ENCODE peak calls at places on chromosomes 1 and 21, in five cellular contexts. O, V, Q, N and U are unnamed samples.

GRCh38 chr1:94970783-94971182 is 43.9 kb upstream of the CNN3 start:
- DNase-seq in O (no peak), N (peak), Q (no peak), V (no peak), U (no peak)

GRCh38 chr1:228882785-228883450 is 147.6 kb downstream of the RHOU start:
- DNase-seq in O (no peak), N (peak), Q (no peak), V (no peak), U (no peak)

GRCh38 chr1:234975122-234975940 is 153.3 kb downstream of the TOMM20 start:
- DNase-seq in Q (no peak), V (no peak), O (peak), N (peak), U (peak)

GRCh38 chr21:42028754-42029385 is 18.7 kb upstream of the ZBTB21 start:
- DNase-seq in N (no peak), V (no peak), Q (no peak), O (no peak), U (no peak)

GRCh38 chr1:168470821-168471473 is 72.8 kb downstream of the XCL2 start:
- DNase-seq in N (no peak), O (no peak), V (peak), Q (no peak), U (peak)

GRCh38 chr1:58858344-58858673 is 74.5 kb upstream of the JUN start:
- DNase-seq in V (no peak), O (peak), N (no peak), Q (no peak), U (no peak)

GRCh38 chr1:210605099-210605498 is 276.4 kb downstream of the HHAT start:
- DNase-seq in Q (no peak), V (no peak), O (no peak), N (no peak), U (no peak)

GRCh38 chr1:169207825-169208520 is 101.5 kb downstream of the ATP1B1 start:
- DNase-seq in Q (no peak), N (no peak), V (no peak), O (no peak), U (no peak)

GRCh38 chr1:65668368-65668767 is 124.3 kb upstream of the PDE4B start:
- DNase-seq in Q (no peak), O (no peak), N (no peak), V (no peak), U (no peak)

GRCh38 chr21:46121286-46122221 is 23.6 kb downstream of the COL6A2 start:
- DNase-seq in Q (no peak), O (no peak), N (peak), V (no peak), U (no peak)

GRCh38 chr1:226603030-226603960 is 54.7 kb downstream of the STUM start:
- DNase-seq in Q (peak), O (no peak), V (no peak), N (no peak), U (peak)

GRCh38 chr1:201217146-201217545 is 26.5 kb downstream of the IGFN1 start:
- DNase-seq in V (no peak), O (no peak), N (peak), Q (no peak), U (no peak)

GRCh38 chr1:8182034-8182761 is 135.7 kb upstream of the SLC45A1 start:
- DNase-seq in O (peak), V (no peak), Q (peak), N (no peak), U (no peak)

GRCh38 chr1:190583862-190584261 is 106.2 kb upstream of the BRINP3 start:
- DNase-seq in O (no peak), V (no peak), N (no peak), Q (no peak), U (no peak)

GRCh38 chr1:183480971-183481431 is 8.7 kb downstream of the SMG7 start:
- DNase-seq in V (no peak), N (no peak), Q (no peak), O (no peak), U (no peak)

GRCh38 chr1:201219481-201220387 is 29.1 kb downstream of the IGFN1 start:
- DNase-seq in V (no peak), N (peak), Q (no peak), O (no peak), U (no peak)

GRCh38 chr1:21927531-21928237 is 9.4 kb downstream of the HSPG2 start:
- DNase-seq in N (no peak), O (no peak), V (no peak), Q (no peak), U (no peak)

GRCh38 chr1:198657550-198658064 is 18.8 kb downstream of the PTPRC start:
- DNase-seq in V (peak), O (no peak), Q (no peak), N (no peak), U (peak)

GRCh38 chr1:101235696-101236545 is 898 bp upstream of the S1PR1 start:
- DNase-seq in V (no peak), Q (no peak), N (peak), O (peak), U (no peak)